ENCODE peak calls at places on chromosomes 12 and 14, in seven cellular contexts. M is NCI-H748 treated with DMSO at 0.1 percent for 48 hours, T is activated gamma-delta T cell treated with Interleukin-2 at 50 U/mL for 16 hours, C is NCI-H2081, G is WTC11, Q is AG04450, R is NCI-H2029. S is an unnamed sample.

GRCh38 chr14:92670177-92670576 is 78.2 kb downstream of the LGMN start:
- DNase-seq in G (no peak), R (no peak), M (no peak), C (peak), Q (peak), T (no peak), S (peak)

GRCh38 chr12:30457621-30458289 is 237.9 kb downstream of the IPO8 start:
- DNase-seq in R (no peak), Q (peak), G (no peak), T (no peak), C (no peak), M (peak), S (peak)

GRCh38 chr12:94149781-94150482 is 1.6 kb downstream of the PLXNC1 start:
- DNase-seq in T (no peak), G (peak), Q (no peak), R (no peak), C (peak), M (peak), S (no peak)

GRCh38 chr12:123714302-123714627 is 2.1 kb downstream of the ATP6V0A2 start:
- DNase-seq in R (no peak), G (no peak), M (no peak), C (no peak), T (no peak), Q (no peak), S (no peak)

GRCh38 chr12:107450541-107450940 is 235.1 kb upstream of the PWP1 start:
- DNase-seq in Q (no peak), C (no peak), M (no peak), G (no peak), T (no peak), R (no peak), S (no peak)

GRCh38 chr14:104974665-104975390 is 3.3 kb downstream of the AHNAK2 start:
- DNase-seq in T (no peak), C (no peak), G (no peak), M (no peak), Q (no peak), R (no peak), S (no peak)

GRCh38 chr12:17132336-17132735 is 526.4 kb upstream of the LMO3 start:
- DNase-seq in G (no peak), R (no peak), T (no peak), Q (no peak), C (no peak), M (no peak), S (no peak)

GRCh38 chr14:72926292-72927028 is at the start of gene DCAF4:
- DNase-seq in G (peak), T (peak), Q (peak), M (peak), C (peak), R (peak), S (peak)

GRCh38 chr12:4824415-4824814 is 85.3 kb upstream of the KCNA1 start:
- DNase-seq in R (no peak), Q (no peak), T (no peak), C (no peak), G (no peak), M (no peak), S (peak)

S was measured in astrocyte of the spinal cord.